ENCODE peak calls at places on chromosomes 11 and 22, in five cellular contexts. One of them, this sample, is unnamed.
A peak's percentile ranks its signal among the peaks of the same experiment; 100 is the strongest.

GRCh38 chr11:14411818-14412217 is 52.8 kb upstream of the RRAS2 start:
- DNase-seq in body of pancreas: no peak
- DNase-seq in AG08395: peak; percentile 84
- DNase-seq in stimulated activated CD8-positive, alpha-beta memory T cell treated with anti-CD3 and anti-CD28 coated beads, Interleukin-12 subunit alpha, Interleukin-12 subunit beta, amount 100 ng/mL, for 4 hours: no peak
- DNase-seq in GM20000: no peak
- DNase-seq in this sample: peak; percentile 15

GRCh38 chr22:38923463-38924196 is 33.8 kb upstream of the APOBEC3A start:
- DNase-seq in GM20000: no peak
- DNase-seq in AG08395: peak; percentile 92
- DNase-seq in body of pancreas: peak; percentile 78
- DNase-seq in stimulated activated CD8-positive, alpha-beta memory T cell treated with anti-CD3 and anti-CD28 coated beads, Interleukin-12 subunit alpha, Interleukin-12 subunit beta, amount 100 ng/mL, for 4 hours: no peak
- DNase-seq in this sample: peak; percentile 89

GRCh38 chr11:4699697-4700435 is 2.2 kb upstream of the OR51E2 start:
- DNase-seq in AG08395: no peak
- DNase-seq in stimulated activated CD8-positive, alpha-beta memory T cell treated with anti-CD3 and anti-CD28 coated beads, Interleukin-12 subunit alpha, Interleukin-12 subunit beta, amount 100 ng/mL, for 4 hours: no peak
- DNase-seq in GM20000: peak; percentile 16
- DNase-seq in body of pancreas: no peak
- DNase-seq in this sample: no peak

GRCh38 chr11:113806403-113806802 is 26.8 kb downstream of the CLDN25 start:
- DNase-seq in body of pancreas: no peak
- DNase-seq in GM20000: peak; percentile 43
- DNase-seq in AG08395: peak; percentile 22
- DNase-seq in stimulated activated CD8-positive, alpha-beta memory T cell treated with anti-CD3 and anti-CD28 coated beads, Interleukin-12 subunit alpha, Interleukin-12 subunit beta, amount 100 ng/mL, for 4 hours: no peak
- DNase-seq in this sample: no peak

GRCh38 chr11:64352099-64353005 is 6.6 kb upstream of the RPS6KA4 start:
- DNase-seq in GM20000: no peak
- DNase-seq in AG08395: no peak
- DNase-seq in body of pancreas: no peak
- DNase-seq in stimulated activated CD8-positive, alpha-beta memory T cell treated with anti-CD3 and anti-CD28 coated beads, Interleukin-12 subunit alpha, Interleukin-12 subunit beta, amount 100 ng/mL, for 4 hours: no peak
- DNase-seq in this sample: no peak

GRCh38 chr22:50203288-50203687 is 2.5 kb downstream of the SELENOO start:
- DNase-seq in body of pancreas: no peak
- DNase-seq in GM20000: no peak
- DNase-seq in AG08395: no peak
- DNase-seq in stimulated activated CD8-positive, alpha-beta memory T cell treated with anti-CD3 and anti-CD28 coated beads, Interleukin-12 subunit alpha, Interleukin-12 subunit beta, amount 100 ng/mL, for 4 hours: no peak
- DNase-seq in this sample: no peak

GRCh38 chr11:44303401-44303938 is 6.5 kb downstream of the ALX4 start:
- DNase-seq in stimulated activated CD8-positive, alpha-beta memory T cell treated with anti-CD3 and anti-CD28 coated beads, Interleukin-12 subunit alpha, Interleukin-12 subunit beta, amount 100 ng/mL, for 4 hours: no peak
- DNase-seq in AG08395: no peak
- DNase-seq in GM20000: no peak
- DNase-seq in body of pancreas: no peak
- DNase-seq in this sample: no peak

GRCh38 chr11:96741068-96741467 is 351.3 kb downstream of the JRKL start:
- DNase-seq in stimulated activated CD8-positive, alpha-beta memory T cell treated with anti-CD3 and anti-CD28 coated beads, Interleukin-12 subunit alpha, Interleukin-12 subunit beta, amount 100 ng/mL, for 4 hours: no peak
- DNase-seq in body of pancreas: no peak
- DNase-seq in AG08395: peak; percentile 37
- DNase-seq in GM20000: no peak
- DNase-seq in this sample: no peak

GRCh38 chr11:8527939-8528338 is 66.1 kb downstream of the STK33 start:
- DNase-seq in body of pancreas: no peak
- DNase-seq in AG08395: no peak
- DNase-seq in stimulated activated CD8-positive, alpha-beta memory T cell treated with anti-CD3 and anti-CD28 coated beads, Interleukin-12 subunit alpha, Interleukin-12 subunit beta, amount 100 ng/mL, for 4 hours: no peak
- DNase-seq in GM20000: no peak
- DNase-seq in this sample: no peak

GRCh38 chr11:70242885-70243284 is 27.6 kb upstream of the PPFIA1 start:
- DNase-seq in GM20000: no peak
- DNase-seq in AG08395: no peak
- DNase-seq in body of pancreas: no peak
- DNase-seq in stimulated activated CD8-positive, alpha-beta memory T cell treated with anti-CD3 and anti-CD28 coated beads, Interleukin-12 subunit alpha, Interleukin-12 subunit beta, amount 100 ng/mL, for 4 hours: no peak
- DNase-seq in this sample: no peak

GRCh38 chr11:32343325-32344008 is 91.9 kb downstream of the WT1 start:
- DNase-seq in body of pancreas: no peak
- DNase-seq in stimulated activated CD8-positive, alpha-beta memory T cell treated with anti-CD3 and anti-CD28 coated beads, Interleukin-12 subunit alpha, Interleukin-12 subunit beta, amount 100 ng/mL, for 4 hours: no peak
- DNase-seq in AG08395: no peak
- DNase-seq in GM20000: peak; percentile 24
- DNase-seq in this sample: no peak

GRCh38 chr11:117584056-117584830 is 212.8 kb downstream of the DSCAML1 start:
- DNase-seq in body of pancreas: no peak
- DNase-seq in AG08395: peak; percentile 64
- DNase-seq in stimulated activated CD8-positive, alpha-beta memory T cell treated with anti-CD3 and anti-CD28 coated beads, Interleukin-12 subunit alpha, Interleukin-12 subunit beta, amount 100 ng/mL, for 4 hours: no peak
- DNase-seq in GM20000: no peak
- DNase-seq in this sample: no peak